ENCODE peak calls at places on chromosome 18, in four cellular contexts. L is GM12864, S is AG09309, G is fibroblast of pulmonary artery. Y is an unnamed sample.

GRCh38 chr18:45793295-45793965 is 32.0 kb upstream of the SIGLEC15 start:
- DNase-seq in L (no peak), S (peak), G (peak), Y (no peak)

GRCh38 chr18:54173980-54174611 is 50.4 kb downstream of the MBD2 start:
- DNase-seq in L (no peak), S (no peak), G (no peak), Y (no peak)

GRCh38 chr18:78145096-78145495 is 834.5 kb upstream of the SALL3 start:
- DNase-seq in L (no peak), S (no peak), G (no peak), Y (no peak)

GRCh38 chr18:23398401-23398800 is 54.7 kb upstream of the RIOK3 start:
- DNase-seq in L (no peak), S (no peak), G (peak), Y (no peak)

GRCh38 chr18:56000041-56000440 is 412.0 kb upstream of the TCF4 start:
- DNase-seq in L (no peak), S (no peak), G (no peak), Y (no peak)

GRCh38 chr18:28581503-28582169 is 404.7 kb upstream of the CDH2 start:
- DNase-seq in L (no peak), S (no peak), G (peak), Y (peak)

GRCh38 chr18:6819332-6819731 is 89.8 kb downstream of the ARHGAP28 start:
- DNase-seq in L (no peak), S (no peak), G (no peak), Y (no peak)

GRCh38 chr18:52481116-52481515 is 141.1 kb downstream of the DCC start:
- DNase-seq in L (no peak), S (no peak), G (no peak), Y (no peak)

GRCh38 chr18:52001106-52001505 is 338.9 kb upstream of the DCC start:
- DNase-seq in L (no peak), S (no peak), G (no peak), Y (no peak)

GRCh38 chr18:33951031-33951430 is 273.7 kb downstream of the NOL4 start:
- DNase-seq in L (no peak), S (no peak), G (no peak), Y (no peak)

GRCh38 chr18:23853448-23854210 is 160.9 kb upstream of the TTC39C start:
- DNase-seq in L (no peak), S (no peak), G (no peak), Y (no peak)

GRCh38 chr18:8389391-8390340 is 219.6 kb upstream of the RAB12 start:
- DNase-seq in L (peak), S (peak), G (peak), Y (peak)

GRCh38 chr18:74468547-74469014 is 11.5 kb upstream of the DIPK1C start:
- DNase-seq in L (no peak), S (no peak), G (peak), Y (no peak)

GRCh38 chr18:332721-333513 is 65.1 kb upstream of the THOC1 start:
- DNase-seq in L (no peak), S (no peak), G (no peak), Y (no peak)

GRCh38 chr18:24015897-24016631 is 1.5 kb downstream of the TTC39C start:
- DNase-seq in L (no peak), S (no peak), G (no peak), Y (no peak)

GRCh38 chr18:24492445-24492844 is 32.0 kb downstream of the HRH4 start:
- DNase-seq in L (no peak), S (no peak), G (no peak), Y (peak)

GRCh38 chr18:45370190-45371010 is 244.9 kb upstream of the SLC14A2 start:
- DNase-seq in L (no peak), S (no peak), G (peak), Y (no peak)

GRCh38 chr18:53950545-53950944 is 273.9 kb downstream of the MBD2 start:
- DNase-seq in L (no peak), S (no peak), G (no peak), Y (no peak)

GRCh38 chr18:24427484-24427883 is 1.0 kb downstream of the IMPACT start:
- DNase-seq in L (no peak), S (no peak), G (peak), Y (peak)

GRCh38 chr18:25056456-25056855 is 295.5 kb downstream of the ZNF521 start:
- DNase-seq in L (no peak), S (no peak), G (no peak), Y (no peak)

GRCh38 chr18:45667056-45667455 is 51.8 kb downstream of the SLC14A2 start:
- DNase-seq in L (no peak), S (no peak), G (no peak), Y (no peak)

GRCh38 chr18:77811510-77811909 is 561.9 kb downstream of the GALR1 start:
- DNase-seq in L (no peak), S (no peak), G (no peak), Y (no peak)

GRCh38 chr18:36139251-36139650 is 9.6 kb downstream of the ELP2 start:
- DNase-seq in L (no peak), S (no peak), G (no peak), Y (peak)

GRCh38 chr18:23964282-23965238 is 50.0 kb upstream of the TTC39C start:
- DNase-seq in L (peak), S (no peak), G (no peak), Y (no peak)

GRCh38 chr18:6150481-6150880 is 255.2 kb upstream of the TMEM200C start:
- DNase-seq in L (no peak), S (no peak), G (no peak), Y (no peak)

GRCh38 chr18:9792565-9793226 is 84.6 kb downstream of the RAB31 start:
- DNase-seq in L (peak), S (no peak), G (no peak), Y (peak)
- TF ChIP-seq CTCF in L (peak), S (peak), G (peak), Y (peak)

DNA sequence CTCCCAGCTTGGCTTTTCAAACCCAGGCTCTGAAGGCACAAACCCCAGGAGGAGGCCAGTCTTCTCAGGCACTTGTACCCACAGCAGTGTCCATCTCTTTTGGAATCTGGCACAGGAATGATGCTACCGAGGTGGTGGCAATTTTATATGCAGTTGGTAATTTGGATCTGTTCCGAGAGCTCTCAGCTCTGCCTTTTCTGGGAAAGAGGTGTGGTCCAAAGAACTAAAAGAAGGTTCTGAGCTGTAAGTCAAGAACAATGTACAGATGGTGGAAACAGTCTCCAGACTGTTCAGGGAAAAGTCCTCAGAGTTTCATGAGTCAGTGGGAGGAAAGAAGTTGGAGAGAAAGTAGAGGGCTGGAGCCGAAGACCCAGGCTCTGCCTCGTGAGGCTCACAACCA is 353.4 kb downstream of the TGIF1 start:
- DNase-seq in L (no peak), S (no peak), G (no peak), Y (no peak)
- TF ChIP-seq CTCF in L (no peak), S (no peak), G (no peak), Y (no peak)

GRCh38 chr18:48949606-48950535 is 894 bp downstream of the SMAD7 start:
- DNase-seq in L (no peak), S (no peak), G (peak), Y (peak)
- TF ChIP-seq CTCF in L (peak), S (peak), G (no peak), Y (no peak)

DNA sequence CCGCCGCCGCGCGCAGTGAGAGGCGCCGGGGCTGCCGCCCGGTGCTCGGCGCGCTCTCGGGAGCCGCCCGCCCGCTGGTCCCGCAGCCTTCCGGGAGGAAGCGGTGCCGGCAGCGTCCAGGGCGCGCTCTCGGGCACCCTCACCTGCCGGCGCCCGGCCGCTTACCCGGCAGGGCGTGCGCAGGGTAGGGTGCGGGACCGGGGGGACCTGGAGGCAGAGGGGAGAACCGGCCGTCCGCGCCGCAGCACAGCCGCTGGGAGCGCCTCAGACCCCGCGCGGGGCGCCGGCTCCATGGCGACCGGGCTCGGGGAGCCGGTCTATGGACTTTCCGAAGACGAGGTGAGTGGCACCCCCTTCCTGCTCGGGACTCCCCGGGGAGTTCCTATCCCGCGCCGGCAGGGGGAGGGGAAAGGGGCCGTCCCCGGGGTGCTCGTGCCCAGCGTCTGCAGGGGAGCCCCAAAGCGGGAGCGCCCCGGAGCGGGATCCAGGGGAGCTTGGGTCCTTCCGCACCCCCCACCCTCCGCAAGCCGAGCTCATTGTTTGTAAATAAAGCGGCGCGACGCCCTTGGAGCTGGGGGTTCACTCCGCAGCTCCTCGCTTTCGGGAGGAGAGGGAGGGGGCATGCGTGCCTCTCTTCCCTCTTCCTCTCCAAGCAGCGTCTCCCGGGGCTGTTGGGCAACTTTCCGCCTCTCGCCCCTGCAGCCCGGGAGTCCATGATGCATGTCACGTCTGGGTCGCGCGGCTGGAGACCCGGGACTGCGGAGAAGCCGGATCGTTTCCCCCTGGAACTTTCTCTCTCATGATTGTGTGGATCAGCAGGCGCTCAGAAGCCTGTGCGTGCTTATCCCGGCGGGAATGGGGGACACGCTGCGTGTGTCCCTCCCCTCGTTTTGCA is 591 bp downstream of the NEDD4L start:
- DNase-seq in L (no peak), S (no peak), G (peak), Y (peak)
- TF ChIP-seq CTCF in L (no peak), S (no peak), G (no peak), Y (no peak)

GRCh38 chr18:13216732-13217465 is 1.7 kb upstream of the LDLRAD4 start:
- DNase-seq in L (no peak), S (no peak), G (no peak), Y (peak)
- TF ChIP-seq CTCF in L (peak), S (no peak), G (no peak), Y (no peak)

GRCh38 chr18:67845035-67845434 is 328.5 kb upstream of the DSEL start:
- DNase-seq in L (no peak), S (no peak), G (peak), Y (no peak)
- TF ChIP-seq CTCF in L (no peak), S (peak), G (peak), Y (no peak)